ENCODE peak calls at places on chromosomes 4 and X, in seven cellular contexts. Z, U, K, A, E, N and V are unnamed samples.

GRCh38 chr4:7140692-7141069 is 51.7 kb upstream of the SORCS2 start:
- DNase-seq in Z (no peak), A (no peak), E (no peak), N (no peak), K (no peak), U (no peak), V (no peak)

GRCh38 chr4:184450045-184450444 is 24.3 kb downstream of the IRF2 start:
- DNase-seq in N (no peak), E (peak), A (no peak), Z (no peak), K (no peak), U (peak), V (no peak)

GRCh38 chr4:7877131-7877530 is 62.5 kb downstream of the AFAP1 start:
- DNase-seq in E (no peak), U (no peak), N (no peak), Z (no peak), A (no peak), K (no peak), V (no peak)

GRCh38 chr4:7686166-7686870 is 251.6 kb upstream of the PSAPL1 start:
- DNase-seq in Z (no peak), E (no peak), K (no peak), N (no peak), U (no peak), A (no peak), V (no peak)

GRCh38 chrX:154419189-154419588 is 7.8 kb downstream of the TAFAZZIN start:
- DNase-seq in K (no peak), U (no peak), E (no peak), Z (no peak), N (no peak), A (no peak), V (no peak)

GRCh38 chr4:141501395-141501794 is 135.0 kb upstream of the IL15 start:
- DNase-seq in A (no peak), U (no peak), K (no peak), E (no peak), Z (no peak), N (no peak), V (no peak)

GRCh38 chrX:9627827-9628406 is 137.7 kb downstream of the GPR143 start:
- DNase-seq in E (no peak), N (no peak), U (no peak), Z (no peak), K (no peak), A (no peak), V (no peak)

GRCh38 chr4:123603165-123603564 is 206.6 kb downstream of the SPRY1 start:
- DNase-seq in K (no peak), Z (no peak), N (no peak), E (no peak), U (no peak), A (no peak), V (peak)

GRCh38 chrX:95058815-95059214 is 1384.8 kb downstream of the FAM133A start:
- DNase-seq in A (no peak), K (no peak), Z (no peak), N (no peak), U (no peak), E (peak), V (no peak)

GRCh38 chrX:4668802-4669536 is 955.5 kb upstream of the PRKX start:
- DNase-seq in K (no peak), Z (no peak), N (no peak), E (no peak), A (no peak), U (no peak), V (no peak)

GRCh38 chr4:176539785-176540175 is 220.0 kb downstream of the SPCS3 start:
- DNase-seq in Z (no peak), K (no peak), E (no peak), N (no peak), A (no peak), U (no peak), V (no peak)